ENCODE peak calls at places on chromosomes 7 and 10, in five cellular contexts. X is CD8-positive, alpha-beta T cell; D is psoas muscle; F is astrocyte of the spinal cord; U is ovary. K is an unnamed sample.

GRCh38 chr7:12493866-12494265 is 76.7 kb upstream of the SCIN start:
- DNase-seq in X (no peak), F (peak; percentile 10), U (no peak), D (no peak), K (no peak)

GRCh38 chr7:17696422-17696821 is 243.9 kb downstream of the SNX13 start:
- DNase-seq in X (no peak), F (peak; percentile 88), D (peak; percentile 84), U (no peak), K (no peak)

GRCh38 chr7:31488562-31489203 is 25.2 kb upstream of the ITPRID1 start:
- DNase-seq in X (no peak), F (peak; percentile 41), U (no peak), D (peak; percentile 24), K (peak; percentile 73)

GRCh38 chr7:1867326-1867725 is 197.2 kb downstream of the ELFN1 start:
- DNase-seq in X (no peak), F (no peak), D (no peak), U (no peak), K (no peak)

GRCh38 chr10:47260505-47261111 is 39.4 kb upstream of the GDF10 start:
- DNase-seq in U (no peak), X (no peak), D (no peak), F (no peak), K (no peak)

GRCh38 chr10:86334515-86335085 is 32.0 kb downstream of the GRID1 start:
- DNase-seq in F (no peak), X (no peak), D (no peak), U (no peak), K (no peak)

GRCh38 chr10:4285121-4285520 is 500.1 kb upstream of the KLF6 start:
- DNase-seq in D (no peak), X (no peak), F (peak; percentile 25), U (no peak), K (no peak)

GRCh38 chr7:56009695-56010094 is 41.5 kb downstream of the PSPH start:
- DNase-seq in X (no peak), F (peak; percentile 44), U (no peak), D (peak; percentile 30), K (no peak)

GRCh38 chr7:103140061-103140460 is 8.8 kb downstream of the NAPEPLD start:
- DNase-seq in D (no peak), F (no peak), X (no peak), U (no peak), K (no peak)

GRCh38 chr7:48154792-48155413 is 16.4 kb upstream of the ABCA13 start:
- DNase-seq in F (peak; percentile 60), D (no peak), X (no peak), U (no peak), K (no peak)

GRCh38 chr7:141674201-141674671 is 27.7 kb downstream of the DENND11 start:
- DNase-seq in X (no peak), F (peak; percentile 49), D (no peak), U (no peak), K (no peak)

GRCh38 chr7:67407351-67407750 is 410.7 kb downstream of the TYW1 start:
- DNase-seq in D (no peak), X (no peak), F (no peak), U (no peak), K (no peak)

GRCh38 chr10:101272229-101272868 is 43.1 kb upstream of the LBX1 start:
- DNase-seq in D (peak; percentile 40), X (peak; percentile 52), F (peak; percentile 40), U (peak; percentile 68), K (peak; percentile 25)

GRCh38 chr7:1857487-1858425 is 187.7 kb downstream of the ELFN1 start:
- DNase-seq in F (no peak), X (no peak), U (no peak), D (peak; percentile 9), K (no peak)

GRCh38 chr7:22013711-22014110 is 68.0 kb upstream of the CDCA7L start:
- DNase-seq in D (no peak), U (no peak), X (no peak), F (no peak), K (no peak)

GRCh38 chr10:416091-416515 is 273.4 kb downstream of the DIP2C start:
- DNase-seq in D (no peak), U (no peak), X (no peak), F (no peak), K (no peak)

GRCh38 chr7:47354831-47355541 is 226.9 kb downstream of the TNS3 start:
- DNase-seq in X (no peak), U (no peak), F (no peak), D (no peak), K (no peak)

GRCh38 chr7:5694221-5694754 is 87.2 kb downstream of the RNF216 start:
- DNase-seq in F (peak; percentile 94), D (no peak), U (no peak), X (no peak), K (no peak)

GRCh38 chr10:102814873-102815661 is 22.1 kb downstream of the CYP17A1 start:
- DNase-seq in X (no peak), D (peak; percentile 85), F (peak; percentile 72), U (peak; percentile 86), K (no peak)

GRCh38 chr10:67976292-67977245 is 92.1 kb downstream of the SIRT1 start:
- DNase-seq in U (no peak), D (peak; percentile 44), X (no peak), F (no peak), K (no peak)

GRCh38 chr7:6545398-6546126 is 5.7 kb downstream of the GRID2IP start:
- DNase-seq in D (no peak), U (no peak), F (no peak), X (no peak), K (no peak)

GRCh38 chr7:140039071-140039470 is 23.7 kb downstream of the PARP12 start:
- DNase-seq in D (no peak), F (no peak), U (no peak), X (no peak), K (no peak)

GRCh38 chr10:37495415-37495814 is 362.0 kb downstream of the ZNF248 start:
- DNase-seq in D (no peak), F (no peak), U (no peak), X (no peak), K (no peak)

GRCh38 chr10:70480254-70480861 is 1.8 kb downstream of the PALD1 start:
- DNase-seq in U (no peak), D (no peak), X (no peak), F (no peak), K (peak; percentile 61)

GRCh38 chr7:1201916-1202315 is 30.8 kb upstream of the UNCX start:
- DNase-seq in D (no peak), U (no peak), X (no peak), F (no peak), K (no peak)

GRCh38 chr7:24912424-24912823 is 67.6 kb downstream of the OSBPL3 start:
- DNase-seq in F (no peak), X (no peak), D (no peak), U (no peak), K (no peak)

GRCh38 chr7:99969298-99969697 is 6.5 kb downstream of the AZGP1 start:
- DNase-seq in U (no peak), F (no peak), D (no peak), X (no peak), K (no peak)
- TF ChIP-seq CTCF in U (no peak), F (no peak), D (no peak), X (no peak), K (no peak)

DNA sequence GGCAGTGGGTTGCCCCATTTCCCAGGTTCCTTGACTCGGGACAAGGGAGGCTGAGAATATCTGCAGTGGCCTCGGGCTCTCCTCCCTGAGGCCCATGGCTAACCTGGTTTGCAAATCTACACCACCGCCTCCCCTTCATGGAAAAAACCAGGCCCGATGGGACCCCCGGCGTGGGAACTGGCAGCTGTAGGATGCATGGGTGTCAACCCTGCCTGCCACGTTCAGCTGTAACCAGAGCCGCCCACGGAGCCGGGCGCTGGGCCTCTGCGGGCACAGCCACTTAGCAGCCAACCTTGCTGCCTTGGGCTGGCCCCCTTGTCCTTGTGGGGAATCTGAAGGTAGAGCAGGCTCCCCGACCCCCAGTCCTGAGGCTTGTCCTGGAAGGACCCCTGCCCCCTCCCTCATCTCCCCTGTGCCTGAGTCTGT is 1.6 kb downstream of the PWWP2B start:
- DNase-seq in F (no peak), D (no peak), X (no peak), U (peak; percentile 49), K (no peak)
- H3K4me3 ChIP-seq in F (no peak overlapping the region), D (peak overlapping the region; percentile 74), X (no peak overlapping the region), U (no peak overlapping the region), K (no peak overlapping the region)

DNA sequence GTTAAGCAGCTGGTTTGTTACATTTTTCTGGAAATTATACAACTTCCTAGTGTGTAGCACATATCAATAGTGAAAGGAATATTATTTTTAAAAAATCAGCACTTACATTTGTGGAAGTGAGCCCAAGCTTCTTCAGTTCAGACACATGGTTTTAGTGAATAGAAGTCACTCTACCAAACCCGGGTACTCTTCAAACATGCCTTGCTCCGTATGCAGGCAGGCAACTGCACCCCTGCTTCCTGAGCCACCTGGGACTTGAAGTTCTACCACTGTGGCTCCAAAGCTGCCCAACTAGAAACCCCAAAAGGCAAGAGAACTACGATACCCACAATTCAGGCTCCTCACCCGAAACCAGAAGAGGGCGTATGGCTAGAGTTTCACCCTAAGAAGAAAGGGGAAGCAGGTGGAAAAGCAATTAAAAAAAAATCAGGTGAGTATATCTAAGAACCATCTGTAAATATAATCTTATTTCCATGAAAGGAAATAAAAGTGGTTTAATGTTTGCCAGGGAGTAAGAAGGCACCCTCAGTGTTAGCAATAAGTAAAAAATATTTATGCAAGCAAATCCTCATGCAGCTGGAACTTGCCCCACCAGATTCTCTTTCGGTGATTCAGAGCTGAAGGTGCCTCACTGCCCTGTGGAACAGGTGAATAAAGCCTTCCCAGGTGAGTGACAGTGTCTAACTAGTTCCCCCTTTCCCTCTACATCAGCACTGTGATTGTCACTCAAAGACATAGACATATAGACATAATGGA is at the start of gene MACC1:
- DNase-seq in U (no peak), X (no peak), D (no peak), F (no peak), K (peak; percentile 56)
- TF ChIP-seq CTCF in U (no peak), X (no peak), D (no peak), F (no peak), K (peak; percentile 77)

GRCh38 chr7:74030861-74031260 is 2.9 kb downstream of the ELN start:
- DNase-seq in D (no peak), X (no peak), F (no peak), U (no peak), K (no peak)
- H3K4me3 ChIP-seq in D (peak overlapping the region; percentile 58), X (no peak overlapping the region), F (no peak overlapping the region), U (no peak overlapping the region), K (no peak overlapping the region)